ENCODE peak calls at places on chromosomes 16 and 17, in four cellular contexts. One of them, this sample, is unnamed.

GRCh38 chr17:30091771-30092170 is 24.8 kb upstream of the NSRP1 start:
- DNase-seq in left lung: no peak
- DNase-seq in GM20000: no peak
- DNase-seq in WTC11: no peak
- DNase-seq in this sample: no peak

GRCh38 chr16:49592507-49593422 is 219.2 kb downstream of the C16orf78 start:
- DNase-seq in GM20000: peak; percentile 78
- DNase-seq in left lung: no peak
- DNase-seq in WTC11: peak; percentile 72
- DNase-seq in this sample: no peak

GRCh38 chr17:83152745-83153611 is 73.6 kb downstream of the METRNL start:
- DNase-seq in left lung: peak; percentile 73
- DNase-seq in GM20000: no peak
- DNase-seq in WTC11: no peak
- DNase-seq in this sample: no peak

GRCh38 chr16:55815320-55815719 is 17.6 kb downstream of the CES1 start:
- DNase-seq in WTC11: no peak
- DNase-seq in GM20000: no peak
- DNase-seq in left lung: no peak
- DNase-seq in this sample: no peak

GRCh38 chr17:27991594-27991993 is 50.9 kb upstream of the NLK start:
- DNase-seq in GM20000: no peak
- DNase-seq in WTC11: no peak
- DNase-seq in left lung: no peak
- DNase-seq in this sample: no peak

GRCh38 chr17:38967290-38967738 is at the start of gene FBXO47:
- DNase-seq in WTC11: peak; percentile 96
- DNase-seq in left lung: peak; percentile 94
- DNase-seq in GM20000: peak; percentile 77
- DNase-seq in this sample: peak; percentile 64

GRCh38 chr17:71431146-71431545 is 689.7 kb upstream of the SOX9 start:
- DNase-seq in GM20000: no peak
- DNase-seq in left lung: no peak
- DNase-seq in WTC11: no peak
- DNase-seq in this sample: no peak

GRCh38 chr17:32882029-32882428 is 5.1 kb upstream of the MYO1D start:
- DNase-seq in left lung: no peak
- DNase-seq in GM20000: no peak
- DNase-seq in WTC11: no peak
- DNase-seq in this sample: no peak

GRCh38 chr17:7951143-7951792 is 19.3 kb downstream of the CNTROB start:
- DNase-seq in WTC11: no peak
- DNase-seq in GM20000: peak; percentile 67
- DNase-seq in left lung: no peak
- DNase-seq in this sample: no peak
- TF ChIP-seq CTCF in WTC11: no peak
- TF ChIP-seq CTCF in GM20000: no peak
- TF ChIP-seq CTCF in left lung: no peak
- TF ChIP-seq CTCF in this sample: no peak

GRCh38 chr16:57518922-57519321 is 17.4 kb downstream of the CCDC102A start:
- DNase-seq in left lung: no peak
- DNase-seq in WTC11: no peak
- DNase-seq in GM20000: no peak
- DNase-seq in this sample: no peak

GRCh38 chr16:57517397-57518367 is 18.7 kb downstream of the CCDC102A start:
- DNase-seq in GM20000: no peak
- DNase-seq in WTC11: no peak
- DNase-seq in left lung: no peak
- DNase-seq in this sample: no peak

GRCh38 chr16:57516773-57517172 is 19.6 kb downstream of the CCDC102A start:
- DNase-seq in left lung: no peak
- DNase-seq in GM20000: no peak
- DNase-seq in WTC11: no peak
- DNase-seq in this sample: no peak

GRCh38 chr16:57519796-57520360 is 16.5 kb downstream of the CCDC102A start:
- DNase-seq in WTC11: peak; percentile 88
- DNase-seq in left lung: peak; percentile 68
- DNase-seq in GM20000: peak; percentile 93
- DNase-seq in this sample: peak; percentile 68

GRCh38 chr16:57518520-57518919 is 17.9 kb downstream of the CCDC102A start:
- DNase-seq in left lung: no peak
- DNase-seq in WTC11: peak; percentile 43
- DNase-seq in GM20000: no peak
- DNase-seq in this sample: no peak
- TF ChIP-seq CTCF in left lung: no peak
- TF ChIP-seq CTCF in WTC11: no peak
- TF ChIP-seq CTCF in GM20000: no peak
- TF ChIP-seq CTCF in this sample: no peak

GRCh38 chr17:40340880-40341807 is 23.4 kb downstream of the GJD3 start:
- DNase-seq in left lung: peak; percentile 95
- DNase-seq in WTC11: peak; percentile 90
- DNase-seq in GM20000: peak; percentile 89
- DNase-seq in this sample: peak; percentile 82
- TF ChIP-seq CTCF in left lung: no peak
- TF ChIP-seq CTCF in WTC11: no peak
- TF ChIP-seq CTCF in GM20000: no peak
- TF ChIP-seq CTCF in this sample: no peak

GRCh38 chr16:66662445-66663194 is 33.9 kb downstream of the CMTM4 start:
- DNase-seq in WTC11: no peak
- DNase-seq in left lung: no peak
- DNase-seq in GM20000: peak; percentile 22
- DNase-seq in this sample: no peak
- TF ChIP-seq CTCF in WTC11: no peak
- TF ChIP-seq CTCF in left lung: peak; percentile 20
- TF ChIP-seq CTCF in GM20000: peak; percentile 21
- TF ChIP-seq CTCF in this sample: no peak

GRCh38 chr16:58451945-58452401 is 48.0 kb upstream of the NDRG4 start:
- DNase-seq in GM20000: no peak
- DNase-seq in left lung: no peak
- DNase-seq in WTC11: no peak
- DNase-seq in this sample: no peak
- TF ChIP-seq CTCF in GM20000: no peak
- TF ChIP-seq CTCF in left lung: no peak
- TF ChIP-seq CTCF in WTC11: no peak
- TF ChIP-seq CTCF in this sample: no peak

GRCh38 chr17:67635688-67636087 is 82.0 kb upstream of the NOL11 start:
- DNase-seq in WTC11: no peak
- DNase-seq in left lung: no peak
- DNase-seq in GM20000: no peak
- DNase-seq in this sample: no peak
- TF ChIP-seq CTCF in WTC11: no peak
- TF ChIP-seq CTCF in left lung: no peak
- TF ChIP-seq CTCF in GM20000: no peak
- TF ChIP-seq CTCF in this sample: no peak

DNA sequence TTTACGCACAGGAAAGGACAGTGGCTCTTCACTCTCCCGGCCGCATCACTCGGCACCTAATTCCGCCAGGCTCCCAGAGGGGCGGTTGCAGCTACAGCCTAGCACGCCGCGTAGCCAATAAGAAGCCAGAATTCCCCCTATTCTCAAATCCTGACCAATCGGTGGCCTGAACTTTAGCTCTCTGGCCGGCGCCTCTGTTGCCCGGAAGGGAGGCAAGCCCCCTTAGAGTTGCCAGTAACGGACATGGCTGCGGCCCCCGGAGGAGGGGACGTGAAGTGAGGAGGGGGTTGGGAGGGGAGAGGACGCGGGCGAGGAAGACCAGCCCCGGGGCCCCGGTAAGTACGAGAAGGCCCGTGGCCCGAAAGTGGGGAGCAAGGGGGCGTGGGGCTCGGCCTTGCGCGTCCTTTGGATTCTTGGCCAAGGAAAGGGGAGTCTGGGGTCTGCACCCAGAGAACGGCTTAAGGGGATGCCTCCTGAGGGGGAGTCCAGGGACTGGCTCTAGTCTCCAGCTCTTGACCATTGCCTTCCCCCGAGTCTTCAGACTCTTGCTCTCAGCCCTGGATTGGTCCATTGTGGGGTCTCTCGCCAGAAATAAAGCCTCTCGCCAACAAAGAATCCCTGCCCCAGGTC is at the start of gene TMEM94:
- DNase-seq in GM20000: peak; percentile 96
- DNase-seq in WTC11: peak; percentile 95
- DNase-seq in left lung: peak; percentile 94
- DNase-seq in this sample: peak; percentile 74
- TF ChIP-seq CTCF in GM20000: no peak
- TF ChIP-seq CTCF in WTC11: no peak
- TF ChIP-seq CTCF in left lung: no peak
- TF ChIP-seq CTCF in this sample: no peak

GRCh38 chr17:50507871-50508572 is at the start of gene MYCBPAP:
- DNase-seq in GM20000: peak; percentile 91
- DNase-seq in WTC11: peak; percentile 87
- DNase-seq in left lung: peak; percentile 85
- DNase-seq in this sample: peak; percentile 77
- TF ChIP-seq CTCF in GM20000: no peak
- TF ChIP-seq CTCF in WTC11: no peak
- TF ChIP-seq CTCF in left lung: no peak
- TF ChIP-seq CTCF in this sample: no peak

GRCh38 chr16:31200821-31201510 is 1.6 kb downstream of the PYCARD start:
- DNase-seq in GM20000: no peak
- DNase-seq in WTC11: no peak
- DNase-seq in left lung: no peak
- DNase-seq in this sample: no peak
- TF ChIP-seq CTCF in GM20000: no peak
- TF ChIP-seq CTCF in WTC11: no peak
- TF ChIP-seq CTCF in left lung: no peak
- TF ChIP-seq CTCF in this sample: no peak